ENCODE peak calls at places on chromosomes 4 and X, in nine cellular contexts. F is occipital lobe; W is stimulated activated CD4-positive, alpha-beta T cell treated with anti-CD3 and anti-CD28 coated beads, Interleukin-2, amount 100 ng/mL, for 48 hours; P is GOT3; D is epithelial cell of esophagus; Y is prostate gland; R is D341Med; G is naive thymus-derived CD8-positive, alpha-beta T cell; Z is H54. X is an unnamed sample.

GRCh38 chr4:110615366-110616161 is 7.3 kb downstream of the PITX2 start:
- DNase-seq in F (no peak), W (no peak), P (no peak), D (no peak), Y (no peak), R (no peak), G (no peak), Z (no peak), X (no peak)

GRCh38 chr4:113278324-113278934 is 229.0 kb downstream of the ANK2 start:
- DNase-seq in F (peak), W (peak), P (no peak), D (peak), Y (peak), R (peak), G (peak), Z (peak), X (peak)

GRCh38 chrX:153456704-153457103 is 10.8 kb upstream of the TREX2 start:
- DNase-seq in F (no peak), W (no peak), P (no peak), D (no peak), Y (no peak), R (no peak), G (no peak), Z (no peak), X (no peak)

GRCh38 chr4:52911684-52912294 is 49.7 kb downstream of the RASL11B start:
- DNase-seq in F (peak), W (peak), P (no peak), D (peak), Y (peak), R (peak), G (peak), Z (peak), X (peak)

GRCh38 chrX:69565247-69565815 is 50.6 kb upstream of the EDA start:
- DNase-seq in F (no peak), W (no peak), P (no peak), D (peak), Y (no peak), R (no peak), G (no peak), Z (no peak), X (no peak)

GRCh38 chr4:71945791-71946190 is 86.0 kb upstream of the NPFFR2 start:
- DNase-seq in F (no peak), W (no peak), P (no peak), D (no peak), Y (no peak), R (no peak), G (no peak), Z (no peak), X (no peak)

GRCh38 chr4:72665376-72665978 is 96.5 kb upstream of the ADAMTS3 start:
- DNase-seq in F (no peak), W (no peak), P (no peak), D (no peak), Y (no peak), R (no peak), G (no peak), Z (no peak), X (no peak)

GRCh38 chr4:122930877-122931276 is 8.5 kb upstream of the NUDT6 start:
- DNase-seq in F (no peak), W (no peak), P (no peak), D (peak), Y (no peak), R (no peak), G (no peak), Z (no peak), X (no peak)

GRCh38 chr4:76543378-76543777 is 108.3 kb downstream of the SHROOM3 start:
- DNase-seq in F (no peak), W (no peak), P (no peak), D (no peak), Y (no peak), R (no peak), G (no peak), Z (no peak), X (no peak)

GRCh38 chr4:26131053-26131452 is 189.8 kb upstream of the RBPJ start:
- DNase-seq in F (no peak), W (no peak), P (no peak), D (no peak), Y (no peak), R (no peak), G (no peak), Z (no peak), X (no peak)

GRCh38 chr4:14221176-14221575 is 593.7 kb upstream of the BOD1L1 start:
- DNase-seq in F (no peak), W (no peak), P (no peak), D (peak), Y (no peak), R (no peak), G (no peak), Z (no peak), X (no peak)

X was measured in ovary.